ENCODE peak calls at places on chromosomes 13 and 19, in five cellular contexts. G is CD14-positive monocyte, X is WTC11, I is lung, V is astrocyte of the cerebellum. K is an unnamed sample.

GRCh38 chr13:43414111-43414510 is 372.7 kb downstream of the ENOX1 start:
- DNase-seq in I (no peak), V (no peak), X (no peak), G (no peak), K (no peak)

GRCh38 chr19:10270180-10270615 is 722 bp upstream of the ICAM1 start:
- DNase-seq in X (no peak), I (peak), V (no peak), G (peak), K (peak)

GRCh38 chr13:23020246-23020843 is 160.4 kb upstream of the SGCG start:
- DNase-seq in X (peak), I (no peak), V (peak), G (no peak), K (peak)

GRCh38 chr13:30448441-30448840 is 17.3 kb downstream of the HMGB1 start:
- DNase-seq in G (no peak), I (no peak), V (no peak), X (no peak), K (no peak)

GRCh38 chr19:30686252-30686762 is 314.1 kb downstream of the ZNF536 start:
- DNase-seq in V (no peak), G (no peak), X (no peak), I (no peak), K (no peak)

GRCh38 chr13:40966298-40966697 is 52.8 kb downstream of the ELF1 start:
- DNase-seq in V (no peak), G (no peak), I (no peak), X (no peak), K (no peak)

GRCh38 chr19:6694147-6694815 is 24.3 kb upstream of the TNFSF14 start:
- DNase-seq in V (no peak), I (no peak), X (no peak), G (no peak), K (no peak)

GRCh38 chr19:56142087-56142787 is 1.1 kb downstream of the ZNF444 start:
- DNase-seq in G (no peak), X (no peak), I (peak), V (no peak), K (no peak)

GRCh38 chr13:114134111-114134943 is 1.9 kb upstream of the RASA3 start:
- DNase-seq in G (no peak), X (no peak), V (no peak), I (no peak), K (no peak)

GRCh38 chr19:16133818-16134217 is 9.7 kb upstream of the HSH2D start:
- DNase-seq in V (no peak), X (no peak), I (no peak), G (no peak), K (no peak)

GRCh38 chr13:50417597-50417996 is 402.4 kb downstream of the KCNRG start:
- DNase-seq in V (no peak), X (no peak), G (no peak), I (no peak), K (no peak)

GRCh38 chr13:106619688-106620555 is 52.0 kb upstream of the ARGLU1 start:
- DNase-seq in G (no peak), X (peak), V (peak), I (no peak), K (peak)

GRCh38 chr19:18153555-18154134 is 682 bp downstream of the PIK3R2 start:
- DNase-seq in G (no peak), I (no peak), X (no peak), V (no peak), K (no peak)

GRCh38 chr13:36432106-36432544 is at the start of gene CCNA1:
- DNase-seq in I (peak), G (no peak), X (peak), V (no peak), K (peak)

GRCh38 chr19:35717665-35718344 is at the start of gene KMT2B:
- DNase-seq in I (no peak), V (peak), G (no peak), X (peak), K (peak)

GRCh38 chr19:48596679-48597465 is 9.7 kb upstream of the SPACA4 start:
- DNase-seq in G (no peak), X (no peak), V (no peak), I (no peak), K (no peak)

GRCh38 chr19:5947435-5947834 is 30.5 kb downstream of the RANBP3 start:
- DNase-seq in X (no peak), G (peak), V (no peak), I (peak), K (no peak)

GRCh38 chr13:66689037-66689619 is 541.0 kb downstream of the PCDH9 start:
- DNase-seq in I (no peak), G (no peak), X (no peak), V (no peak), K (no peak)

GRCh38 chr19:9797871-9798270 is 21.0 kb downstream of the FBXL12 start:
- DNase-seq in X (no peak), I (no peak), G (no peak), V (no peak), K (no peak)

GRCh38 chr19:39411006-39411831 is 1.2 kb upstream of the PLEKHG2 start:
- DNase-seq in X (no peak), I (no peak), G (peak), V (no peak), K (no peak)

GRCh38 chr13:41060723-41061074 is 610 bp upstream of the WBP4 start:
- DNase-seq in G (peak), V (peak), X (peak), I (peak), K (peak)

GRCh38 chr13:51803018-51803417 is 945 bp downstream of the DHRS12 start:
- DNase-seq in I (no peak), G (no peak), X (no peak), V (no peak), K (no peak)

GRCh38 chr19:44021221-44021620 is 4.0 kb upstream of the ZNF222 start:
- DNase-seq in I (no peak), G (no peak), V (no peak), X (no peak), K (no peak)

GRCh38 chr19:10712754-10713153 is 5.1 kb upstream of the DNM2 start:
- DNase-seq in G (no peak), V (no peak), X (no peak), I (no peak), K (no peak)

GRCh38 chr19:49409441-49410029 is 13.7 kb downstream of the PTH2 start:
- DNase-seq in I (no peak), G (no peak), X (no peak), V (no peak), K (no peak)

GRCh38 chr19:10797078-10797477 is 38.9 kb downstream of the TMED1 start:
- DNase-seq in I (no peak), X (no peak), G (no peak), V (no peak), K (no peak)

GRCh38 chr19:50203281-50204080 is at the start of gene MYH14:
- DNase-seq in V (no peak), I (peak), G (no peak), X (peak), K (peak)

GRCh38 chr19:55082023-55082851 is 6.6 kb downstream of the EPS8L1 start:
- DNase-seq in V (no peak), I (no peak), X (peak), G (peak), K (peak)

GRCh38 chr13:105177265-105177900 is 1358.1 kb downstream of the EFNB2 start:
- DNase-seq in V (no peak), X (no peak), G (peak), I (no peak), K (no peak)

GRCh38 chr13:33490461-33491327 is 205.1 kb upstream of the STARD13 start:
- DNase-seq in X (peak), I (no peak), V (no peak), G (no peak), K (no peak)

GRCh38 chr19:7535035-7535992 is at the start of gene PNPLA6:
- DNase-seq in I (peak), X (peak), V (peak), G (peak), K (peak)

GRCh38 chr13:94858856-94859811 is 146.8 kb upstream of the SOX21 start:
- DNase-seq in X (no peak), V (peak), G (no peak), I (peak), K (no peak)

GRCh38 chr19:33997690-33998089 is 174.6 kb upstream of the LSM14A start:
- DNase-seq in V (no peak), G (no peak), I (no peak), X (no peak), K (no peak)
- TF ChIP-seq CTCF in V (no peak), G (peak), I (no peak), X (no peak), K (no peak)

GRCh38 chr13:48072787-48073186 is 22.1 kb downstream of the MED4 start:
- DNase-seq in I (no peak), G (no peak), V (no peak), X (no peak), K (no peak)

GRCh38 chr13:48074006-48074405 is 20.9 kb downstream of the MED4 start:
- DNase-seq in V (no peak), X (no peak), I (no peak), G (no peak), K (no peak)

GRCh38 chr13:48072304-48072703 is 22.6 kb downstream of the MED4 start:
- DNase-seq in V (no peak), G (no peak), I (no peak), X (no peak), K (no peak)

GRCh38 chr13:48081739-48082138 is 13.2 kb downstream of the MED4 start:
- DNase-seq in X (no peak), G (no peak), I (no peak), V (no peak), K (no peak)

GRCh38 chr13:48078251-48078656 is 16.6 kb downstream of the MED4 start:
- DNase-seq in X (no peak), V (no peak), I (no peak), G (no peak), K (peak)
- TF ChIP-seq CTCF in X (no peak), V (peak), I (no peak), G (no peak), K (peak)

GRCh38 chr19:42116308-42117075 is 15.8 kb downstream of the POU2F2 start:
- DNase-seq in V (no peak), X (no peak), G (no peak), I (no peak), K (no peak)
- TF ChIP-seq CTCF in V (peak), X (peak), G (no peak), I (no peak), K (peak)

GRCh38 chr19:45623984-45624383 is 15.2 kb downstream of the EML2 start:
- DNase-seq in G (no peak), I (no peak), X (no peak), V (no peak), K (no peak)
- TF ChIP-seq CTCF in G (no peak), I (no peak), X (no peak), V (no peak), K (no peak)

GRCh38 chr13:71254384-71254783 is 612.6 kb downstream of the DACH1 start:
- DNase-seq in I (no peak), X (no peak), G (no peak), V (no peak), K (no peak)
- TF ChIP-seq CTCF in I (no peak), X (no peak), G (no peak), V (no peak), K (no peak)

DNA sequence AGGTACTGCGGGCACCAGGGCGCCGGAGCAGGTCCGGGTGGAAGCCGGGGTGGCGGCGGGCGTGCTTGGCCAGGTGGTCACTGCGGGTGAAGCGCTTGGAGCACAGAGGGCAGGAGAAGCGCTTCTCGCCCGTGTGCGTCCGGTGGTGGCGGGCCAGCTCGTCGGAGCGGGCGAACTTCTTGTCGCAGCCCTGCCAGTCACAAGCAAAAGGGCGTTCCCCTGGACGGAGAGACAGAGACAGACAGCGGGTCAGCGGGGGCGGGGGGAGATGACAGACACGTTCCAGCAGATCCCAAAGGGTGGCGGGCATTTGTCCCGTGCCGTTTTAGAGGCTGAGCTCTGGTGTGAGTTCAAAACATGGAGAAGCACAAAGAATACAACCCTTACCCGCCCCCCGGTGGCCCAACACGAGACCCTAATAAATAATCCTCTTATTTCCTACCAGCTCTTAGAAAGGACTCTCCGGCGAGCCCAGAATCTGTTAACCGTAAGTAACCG is 6.3 kb upstream of the REXO1 start:
- DNase-seq in G (no peak), V (no peak), I (no peak), X (peak), K (no peak)
- TF ChIP-seq CTCF in G (no peak), V (no peak), I (no peak), X (no peak), K (no peak)

K was measured in GM13977.